ENCODE peak calls at places on chromosome 4, in five cellular contexts. W is GDM1; N is stimulated activated CD4-positive, alpha-beta T cell treated with anti-CD3 and anti-CD28 coated beads, Interleukin-12 subunit alpha, Interleukin-12 subunit beta, amount 100 ng/mL, for 4 hours; K is activated CD4-positive, alpha-beta T cell treated with anti-CD3 and anti-CD28 coated beads, Interleukin-2, amount 50 U/mL, for 1 hour; R is bronchial epithelial cell. X is an unnamed sample.

GRCh38 chr4:41154001-41154813 is 60.1 kb downstream of the APBB2 start:
- DNase-seq in W (no peak), N (no peak), K (no peak), R (no peak), X (no peak)

GRCh38 chr4:175531405-175532091 is 280.5 kb downstream of the GPM6A start:
- DNase-seq in W (no peak), N (no peak), K (no peak), R (peak), X (no peak)

GRCh38 chr4:42363614-42364013 is 33.7 kb upstream of the SHISA3 start:
- DNase-seq in W (no peak), N (no peak), K (no peak), R (no peak), X (no peak)

GRCh38 chr4:101366331-101366730 is 19.0 kb upstream of the PPP3CA start:
- DNase-seq in W (no peak), N (no peak), K (no peak), R (no peak), X (no peak)

GRCh38 chr4:105815701-105816100 is 79.6 kb upstream of the NPNT start:
- DNase-seq in W (no peak), N (no peak), K (no peak), R (no peak), X (no peak)

GRCh38 chr4:30191902-30192301 is 528.3 kb upstream of the PCDH7 start:
- DNase-seq in W (no peak), N (no peak), K (no peak), R (no peak), X (no peak)

GRCh38 chr4:77465271-77465670 is 140.3 kb upstream of the CXCL13 start:
- DNase-seq in W (no peak), N (peak), K (no peak), R (peak), X (no peak)

GRCh38 chr4:25834411-25835107 is 28.2 kb downstream of the SEL1L3 start:
- DNase-seq in W (no peak), N (no peak), K (no peak), R (no peak), X (no peak)